ENCODE peak calls at places on chromosomes 6 and 20, in five cellular contexts. N, O, W, G and Z are unnamed samples. For H3K4me1 and H4K20me1, the result is how much of the 10 kb centered on the place peaks cover.

GRCh38 chr20:31867011-31867410 is 3.3 kb downstream of the DUSP15 start:
- DNase-seq in N (no peak), O (no peak), W (no peak), G (no peak), Z (no peak)

GRCh38 chr6:116165596-116165995 is 39.7 kb upstream of the COL10A1 start:
- DNase-seq in N (no peak), O (no peak), W (no peak), G (no peak), Z (no peak)

GRCh38 chr20:63944078-63944941 is 11.9 kb downstream of the UCKL1 start:
- DNase-seq in N (no peak), O (no peak), W (no peak), G (no peak), Z (no peak)

GRCh38 chr6:151087861-151088598 is 151.7 kb upstream of the AKAP12 start:
- DNase-seq in N (peak), O (no peak), W (no peak), G (no peak), Z (peak)

GRCh38 chr6:149246691-149247384 is 70.7 kb upstream of the TAB2 start:
- DNase-seq in N (no peak), O (no peak), W (no peak), G (no peak), Z (no peak)

GRCh38 chr6:81752969-81753708 is 658 bp upstream of the TENT5A start:
- DNase-seq in N (peak), O (peak), W (peak), G (no peak), Z (peak)

GRCh38 chr6:156779206-156780116 is 2.3 kb downstream of the ARID1B start:
- DNase-seq in N (peak), O (peak), W (no peak), G (no peak), Z (no peak)

GRCh38 chr20:57772349-57772964 is 62.6 kb upstream of the PMEPA1 start:
- DNase-seq in N (peak), O (peak), W (peak), G (peak), Z (peak)

GRCh38 chr6:27238010-27238983 is 9.2 kb upstream of the PRSS16 start:
- DNase-seq in N (no peak), O (peak), W (no peak), G (peak), Z (no peak)

GRCh38 chr6:138986578-138986977 is 1.5 kb downstream of the REPS1 start:
- DNase-seq in N (peak), O (no peak), W (peak), G (no peak), Z (peak)

GRCh38 chr20:62548483-62548882 is 72.7 kb upstream of the GATA5 start:
- DNase-seq in N (no peak), O (no peak), W (no peak), G (no peak), Z (no peak)

GRCh38 chr6:140857734-140858380 is 1274.9 kb upstream of the GJE1 start:
- DNase-seq in N (peak), O (no peak), W (peak), G (no peak), Z (peak)

GRCh38 chr20:46791722-46792416 is 82.4 kb downstream of the SLC2A10 start:
- DNase-seq in N (no peak), O (no peak), W (no peak), G (no peak), Z (no peak)

GRCh38 chr6:30800876-30801275 is 56.5 kb upstream of the IER3 start:
- DNase-seq in N (no peak), O (no peak), W (no peak), G (no peak), Z (no peak)

GRCh38 chr6:134474980-134475379 is 157.1 kb upstream of the SGK1 start:
- DNase-seq in N (no peak), O (no peak), W (no peak), G (no peak), Z (no peak)

GRCh38 chr6:148179786-148180185 is 162.9 kb upstream of the SASH1 start:
- DNase-seq in N (no peak), O (peak), W (peak), G (no peak), Z (no peak)

GRCh38 chr6:13012977-13013680 is 296.6 kb downstream of the PHACTR1 start:
- DNase-seq in N (no peak), O (peak), W (no peak), G (no peak), Z (no peak)

GRCh38 chr6:44096615-44097014 is 30.6 kb downstream of the MRPL14 start:
- DNase-seq in N (peak), O (peak), W (peak), G (no peak), Z (peak)

GRCh38 chr6:167588920-167589614 is 237.6 kb upstream of the AFDN start:
- DNase-seq in N (no peak), O (no peak), W (no peak), G (no peak), Z (no peak)

GRCh38 chr6:110756817-110757216 is 58.5 kb downstream of the CDK19 start:
- DNase-seq in N (no peak), O (peak), W (no peak), G (no peak), Z (no peak)

GRCh38 chr20:20009784-20010253 is 7.3 kb upstream of the NAA20 start:
- DNase-seq in N (no peak), O (peak), W (no peak), G (no peak), Z (no peak)

GRCh38 chr6:104956663-104957294 is at the start of gene LIN28B:
- DNase-seq in N (no peak), O (peak), W (no peak), G (no peak), Z (no peak)

GRCh38 chr20:38272961-38273360 is 12.4 kb upstream of the KIAA1755 start:
- DNase-seq in N (peak), O (no peak), W (no peak), G (no peak), Z (peak)

GRCh38 chr6:160973311-160973710 is 18.3 kb upstream of the MAP3K4 start:
- DNase-seq in N (peak), O (no peak), W (no peak), G (no peak), Z (no peak)

GRCh38 chr6:132060591-132060990 is 109.4 kb upstream of the CCN2 start:
- DNase-seq in N (peak), O (no peak), W (peak), G (no peak), Z (peak)

GRCh38 chr6:81450180-81450579 is 302.3 kb downstream of the TENT5A start:
- DNase-seq in N (peak), O (no peak), W (peak), G (no peak), Z (peak)

GRCh38 chr6:131937703-131938631 is 13.2 kb downstream of the CCN2 start:
- DNase-seq in N (peak), O (no peak), W (peak), G (no peak), Z (peak)

GRCh38 chr6:39085129-39085528 is 29.9 kb downstream of the SAYSD1 start:
- DNase-seq in N (no peak), O (peak), W (no peak), G (no peak), Z (no peak)

GRCh38 chr6:5036309-5036708 is 32.5 kb upstream of the RPP40 start:
- DNase-seq in N (peak), O (peak), W (peak), G (no peak), Z (peak)

GRCh38 chr6:11194399-11195274 is 37.8 kb downstream of the NEDD9 start:
- DNase-seq in N (peak), O (peak), W (no peak), G (no peak), Z (peak)

GRCh38 chr6:11197175-11197535 is 35.3 kb downstream of the NEDD9 start:
- DNase-seq in N (peak), O (peak), W (no peak), G (no peak), Z (peak)

GRCh38 chr6:11197846-11198245 is 34.6 kb downstream of the NEDD9 start:
- DNase-seq in N (no peak), O (no peak), W (no peak), G (no peak), Z (no peak)

GRCh38 chr6:11198663-11199603 is 33.5 kb downstream of the NEDD9 start:
- DNase-seq in N (no peak), O (no peak), W (no peak), G (no peak), Z (peak)

DNA sequence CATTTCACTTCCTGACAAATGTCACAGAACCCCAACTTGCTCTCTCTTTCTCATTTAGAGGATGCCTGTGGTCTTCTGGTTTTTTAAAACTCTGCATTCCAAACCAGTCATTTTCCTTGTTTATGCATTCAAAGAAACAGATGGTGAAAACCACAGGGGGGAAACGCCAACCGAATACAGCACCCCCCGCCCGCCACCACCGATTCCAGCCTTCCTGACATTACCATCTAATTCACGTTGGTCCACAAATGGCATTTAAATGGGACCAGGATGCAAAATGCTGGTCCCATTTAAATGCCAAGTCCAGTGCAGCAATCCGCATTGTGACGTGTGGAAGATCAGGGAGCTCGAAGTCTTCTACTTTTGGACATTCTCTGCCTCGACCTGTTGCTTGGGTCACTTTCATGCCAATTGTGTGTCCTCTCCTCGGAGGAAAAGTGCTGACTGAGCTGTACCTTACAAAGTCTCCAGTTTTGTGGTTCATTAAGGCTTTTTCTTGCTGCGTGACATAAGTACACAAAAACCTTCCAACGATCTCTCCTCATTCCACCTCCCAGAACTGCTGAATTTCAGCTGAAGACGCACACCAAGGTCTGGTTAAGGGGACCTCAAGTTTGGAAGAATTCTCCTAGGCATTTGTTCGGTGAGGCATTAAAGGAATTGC is 35.8 kb downstream of the NEDD9 start:
- DNase-seq in N (peak), O (peak), W (no peak), G (no peak), Z (peak)
- H3K4me3 ChIP-seq in N (no peak), O (peak), W (no peak), G (no peak), Z (peak)

GRCh38 chr6:91023529-91023928 is 436.7 kb upstream of the MAP3K7 start:
- DNase-seq in N (no peak), O (no peak), W (no peak), G (no peak), Z (no peak)

GRCh38 chr6:91018586-91018985 is 431.7 kb upstream of the MAP3K7 start:
- DNase-seq in N (no peak), O (no peak), W (no peak), G (no peak), Z (no peak)

GRCh38 chr6:91020741-91021140 is 433.9 kb upstream of the MAP3K7 start:
- DNase-seq in N (no peak), O (no peak), W (no peak), G (no peak), Z (no peak)
- H3K4me1 ChIP-seq in N (under half), O (under half), W (under half), G (under half), Z (under half)

GRCh38 chr6:87197547-87197946 is 42.2 kb downstream of the ZNF292 start:
- DNase-seq in N (no peak), O (no peak), W (no peak), G (no peak), Z (no peak)

GRCh38 chr6:87199787-87200186 is 44.4 kb downstream of the ZNF292 start:
- DNase-seq in N (no peak), O (peak), W (no peak), G (no peak), Z (no peak)

GRCh38 chr6:87198496-87198895 is 43.1 kb downstream of the ZNF292 start:
- DNase-seq in N (peak), O (no peak), W (no peak), G (no peak), Z (no peak)

GRCh38 chr6:87203448-87204023 is 48.2 kb downstream of the ZNF292 start:
- DNase-seq in N (no peak), O (no peak), W (no peak), G (no peak), Z (no peak)

GRCh38 chr6:87200469-87201174 is 45.3 kb downstream of the ZNF292 start:
- DNase-seq in N (no peak), O (no peak), W (no peak), G (no peak), Z (no peak)
- H4K20me1 ChIP-seq in N (under half), O (half or more), W (under half), G (under half), Z (half or more)

DNA sequence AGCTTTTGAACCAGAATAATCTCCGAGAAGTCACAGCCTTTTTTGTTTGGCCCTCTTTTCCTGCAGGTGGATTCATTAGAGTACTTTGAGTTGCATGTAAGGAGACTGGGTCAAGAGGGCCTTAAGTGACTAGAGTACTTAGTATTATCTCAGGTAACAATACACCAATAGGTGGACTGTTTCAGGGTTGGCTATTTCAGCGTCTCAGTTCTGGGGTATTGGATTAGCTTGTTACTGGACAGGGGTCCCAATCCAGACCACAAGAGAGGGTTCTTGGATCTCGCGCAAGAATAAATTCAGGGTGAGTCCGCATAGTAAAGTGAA is 47.3 kb upstream of the SLC9A8 start:
- DNase-seq in N (no peak), O (no peak), W (no peak), G (no peak), Z (no peak)
- H3K4me3 ChIP-seq in N (no peak), O (no peak), W (no peak), G (no peak), Z (no peak)

GRCh38 chr6:3727036-3727435 is 24.5 kb downstream of the PXDC1 start:
- DNase-seq in N (no peak), O (no peak), W (no peak), G (no peak), Z (no peak)
- H3K4me1 ChIP-seq in N (under half), O (under half), W (under half), G (under half), Z (under half)

DNA sequence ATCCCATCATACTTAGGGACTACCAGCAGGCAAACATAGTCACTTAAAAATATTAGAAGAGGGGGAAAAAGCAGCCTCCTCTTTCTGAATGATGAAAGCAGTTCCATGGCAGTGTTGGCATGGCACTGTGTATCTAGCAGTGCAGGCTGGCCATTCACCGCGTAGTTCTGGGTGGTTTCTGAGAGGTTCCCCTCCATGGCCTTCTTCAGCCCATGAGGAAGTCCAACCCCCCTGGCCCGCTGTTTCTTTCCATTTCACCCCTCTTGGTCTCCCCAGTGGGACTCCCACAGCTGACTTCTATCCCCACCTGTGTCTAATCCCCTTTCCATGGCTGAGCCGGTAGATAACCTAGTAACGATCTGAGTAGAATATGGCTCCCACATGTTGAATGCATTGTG is 17.0 kb downstream of the PPARD start:
- DNase-seq in N (no peak), O (no peak), W (no peak), G (no peak), Z (no peak)
- H4K20me1 ChIP-seq in N (under half), O (under half), W (under half), G (under half), Z (under half)

GRCh38 chr6:20534295-20534897 is at the start of gene CDKAL1:
- DNase-seq in N (peak), O (peak), W (peak), G (peak), Z (peak)

GRCh38 chr6:20533746-20534294 is 437 bp upstream of the CDKAL1 start:
- DNase-seq in N (no peak), O (no peak), W (no peak), G (no peak), Z (no peak)

GRCh38 chr6:20538131-20538662 is 3.9 kb downstream of the CDKAL1 start:
- DNase-seq in N (no peak), O (peak), W (no peak), G (no peak), Z (no peak)

GRCh38 chr6:20534906-20535305 is 649 bp downstream of the CDKAL1 start:
- DNase-seq in N (no peak), O (no peak), W (no peak), G (no peak), Z (no peak)

GRCh38 chr6:20532881-20533280 is 1.4 kb upstream of the CDKAL1 start:
- DNase-seq in N (no peak), O (no peak), W (no peak), G (no peak), Z (no peak)
- H3K4me3 ChIP-seq in N (no peak), O (no peak), W (no peak), G (no peak), Z (no peak)

DNA sequence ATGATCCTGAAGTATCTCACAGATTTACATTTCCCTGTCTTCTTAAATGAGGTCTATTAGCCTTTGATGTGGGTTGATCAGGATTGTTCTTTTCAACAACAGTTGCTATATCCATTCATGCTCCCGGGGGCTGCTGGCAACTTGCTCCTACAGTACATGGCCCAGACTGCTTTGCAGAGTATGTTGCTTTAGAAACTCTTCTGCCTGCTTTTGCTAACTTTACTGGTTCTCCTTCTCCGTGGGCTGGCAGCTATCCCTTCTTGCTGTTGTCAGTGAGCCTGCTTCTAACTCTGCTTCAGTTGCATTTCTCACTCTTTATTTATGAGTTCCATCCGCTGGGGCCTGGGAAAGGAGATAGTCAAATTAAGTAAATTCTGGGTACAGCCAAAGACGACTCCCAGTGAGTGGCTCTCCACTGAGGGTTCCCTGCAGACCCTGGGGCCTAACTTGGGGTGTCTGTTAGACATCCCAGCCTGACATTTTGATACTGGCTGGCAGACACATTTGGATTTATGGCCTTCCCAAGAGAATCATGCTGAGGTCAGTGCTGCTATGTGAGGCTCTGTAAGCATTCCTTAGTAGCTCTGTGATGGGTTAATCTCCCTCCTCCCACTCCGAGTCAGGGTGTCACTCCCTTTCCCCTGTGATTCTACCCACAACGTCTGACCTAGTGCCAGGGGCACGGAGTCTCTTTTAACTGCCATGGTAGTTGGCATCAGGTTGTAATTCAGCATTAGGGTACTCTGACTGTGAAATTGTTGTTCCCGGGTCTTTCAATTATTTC is 73.6 kb downstream of the SLX4IP start:
- DNase-seq in N (peak), O (no peak), W (no peak), G (no peak), Z (peak)
- H3K4me1 ChIP-seq in N (under half), O (under half), W (under half), G (half or more), Z (under half)

DNA sequence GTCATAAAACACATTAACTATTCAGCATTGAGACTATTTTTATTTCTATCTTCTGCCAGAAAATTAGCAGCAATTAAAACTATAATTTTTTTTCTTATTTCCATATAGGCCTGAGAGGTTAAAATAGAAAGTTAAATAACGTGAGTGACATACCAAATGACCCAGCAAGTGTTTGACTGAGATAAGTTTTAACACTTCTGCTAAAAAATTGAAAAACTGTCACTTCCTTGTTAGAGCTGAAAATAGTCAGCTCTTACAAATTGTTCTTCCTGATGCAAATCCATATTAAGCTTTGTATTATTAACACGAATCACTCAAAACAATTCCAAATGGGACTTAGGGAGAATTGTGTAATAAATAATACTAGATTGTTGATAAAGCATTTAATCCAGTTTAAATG is 26.5 kb upstream of the STX11 start:
- DNase-seq in N (no peak), O (no peak), W (no peak), G (no peak), Z (no peak)
- H4K20me1 ChIP-seq in N (under half), O (under half), W (under half), G (under half), Z (under half)